ENCODE peak calls at places on chromosomes 2 and 18, in four cellular contexts. O is H7, R is right cardiac atrium, F is stomach. E is an unnamed sample.

GRCh38 chr2:224946911-224947310 is 95.4 kb downstream of the DOCK10 start:
- DNase-seq in R (no peak), O (no peak), F (no peak), E (peak; percentile 82)

GRCh38 chr18:3012306-3012919 is 531 bp downstream of the LPIN2 start:
- DNase-seq in O (peak; percentile 89), R (peak; percentile 81), F (peak; percentile 48), E (peak; percentile 57)

GRCh38 chr2:112760149-112760548 is 4.3 kb downstream of the CKAP2L start:
- DNase-seq in R (no peak), F (no peak), O (no peak), E (no peak)

GRCh38 chr2:203062126-203062525 is 47.5 kb downstream of the NBEAL1 start:
- DNase-seq in R (no peak), F (no peak), O (no peak), E (no peak)

GRCh38 chr2:73112026-73112912 is 479 bp downstream of the RAB11FIP5 start:
- DNase-seq in O (peak; percentile 77), F (peak; percentile 38), R (peak; percentile 75), E (peak; percentile 36)

GRCh38 chr2:183260527-183260926 is 136.3 kb downstream of the NUP35 start:
- DNase-seq in F (no peak), R (peak; percentile 33), O (no peak), E (no peak)

GRCh38 chr2:44938287-44939073 is 3.0 kb upstream of the SIX3 start:
- DNase-seq in F (no peak), R (no peak), O (peak; percentile 78), E (no peak)

GRCh38 chr2:214774108-214774507 is 35.4 kb downstream of the BARD1 start:
- DNase-seq in O (no peak), F (no peak), R (no peak), E (peak; percentile 13)

GRCh38 chr2:79393806-79394484 is 118.9 kb upstream of the CTNNA2 start:
- DNase-seq in F (no peak), O (peak; percentile 8), R (peak; percentile 60), E (peak; percentile 5)

GRCh38 chr2:57617327-57617726 is 429.3 kb upstream of the VRK2 start:
- DNase-seq in R (no peak), O (no peak), F (no peak), E (no peak)

GRCh38 chr2:15155959-15156574 is 405.1 kb downstream of the NBAS start:
- DNase-seq in R (no peak), O (peak; percentile 46), F (no peak), E (no peak)

GRCh38 chr2:151200277-151200676 is 61.4 kb downstream of the RBM43 start:
- DNase-seq in O (no peak), R (no peak), F (no peak), E (no peak)

GRCh38 chr2:43086451-43087221 is 139.8 kb downstream of the ZFP36L2 start:
- DNase-seq in R (peak; percentile 85), O (peak; percentile 29), F (no peak), E (peak; percentile 100)

GRCh38 chr2:197251576-197251975 is 59.0 kb downstream of the ANKRD44 start:
- DNase-seq in O (no peak), R (no peak), F (no peak), E (no peak)

GRCh38 chr2:104597942-104598341 is 256.0 kb upstream of the POU3F3 start:
- DNase-seq in O (no peak), F (no peak), R (no peak), E (no peak)

GRCh38 chr2:228458364-228458763 is 276.9 kb upstream of the SPHKAP start:
- DNase-seq in R (no peak), F (no peak), O (no peak), E (no peak)

GRCh38 chr2:5387421-5387820 is 304.8 kb upstream of the SOX11 start:
- DNase-seq in O (no peak), F (no peak), R (no peak), E (peak; percentile 53)

GRCh38 chr2:12796617-12797016 is 79.9 kb downstream of the TRIB2 start:
- DNase-seq in F (no peak), O (no peak), R (peak; percentile 81), E (no peak)

GRCh38 chr2:10977636-10978035 is 65.9 kb downstream of the KCNF1 start:
- DNase-seq in O (peak; percentile 80), R (peak; percentile 67), F (no peak), E (no peak)

GRCh38 chr2:128286011-128286721 is 32.5 kb downstream of the HS6ST1 start:
- DNase-seq in O (no peak), R (peak; percentile 49), F (no peak), E (no peak)

GRCh38 chr2:121903037-121903689 is 147.7 kb downstream of the TSN start:
- DNase-seq in F (no peak), O (peak; percentile 59), R (peak; percentile 88), E (no peak)

GRCh38 chr2:176317246-176318065 is 48.2 kb downstream of the MTX2 start:
- DNase-seq in R (no peak), F (no peak), O (no peak), E (no peak)

GRCh38 chr2:217393585-217394032 is 533.7 kb upstream of the TNP1 start:
- DNase-seq in R (peak; percentile 84), O (no peak), F (peak; percentile 42), E (peak; percentile 64)

GRCh38 chr2:23602113-23602512 is 217.1 kb downstream of the KLHL29 start:
- DNase-seq in O (no peak), R (no peak), F (no peak), E (peak; percentile 88)

GRCh38 chr2:9549420-9549819 is 6.2 kb downstream of the ADAM17 start:
- DNase-seq in O (no peak), F (no peak), R (no peak), E (no peak)
- H3K4me3 ChIP-seq in O (no peak overlapping the region), F (no peak overlapping the region), R (no peak overlapping the region), E (no peak overlapping the region)

GRCh38 chr2:3516831-3517230 is 2.5 kb downstream of the ADI1 start:
- DNase-seq in F (no peak), O (no peak), R (no peak), E (no peak)

GRCh38 chr2:3517948-3518495 is 1.3 kb downstream of the ADI1 start:
- DNase-seq in F (no peak), O (peak; percentile 19), R (no peak), E (no peak)

GRCh38 chr2:3520591-3520990 is 1.3 kb upstream of the ADI1 start:
- DNase-seq in R (no peak), O (no peak), F (no peak), E (no peak)

GRCh38 chr2:3518496-3519254 is 656 bp downstream of the ADI1 start:
- DNase-seq in F (peak; percentile 97), R (peak; percentile 99), O (peak; percentile 100), E (peak; percentile 97)

GRCh38 chr2:3519255-3520190 is at the start of gene ADI1:
- DNase-seq in F (peak; percentile 89), R (peak; percentile 96), O (peak; percentile 91), E (peak; percentile 82)
- H3K4me3 ChIP-seq in F (peak within 1 kb of the TSS; percentile 94), R (peak within 1 kb of the TSS; percentile 86), O (peak within 1 kb of the TSS; percentile 83), E (peak within 1 kb of the TSS; percentile 89)

GRCh38 chr2:64189586-64189985 is 45.4 kb upstream of the PELI1 start:
- DNase-seq in F (no peak), R (no peak), O (no peak), E (no peak)
- H3K4me3 ChIP-seq in F (no peak overlapping the region), R (no peak overlapping the region), O (no peak overlapping the region), E (no peak overlapping the region)

GRCh38 chr18:35418610-35419009 is 41.5 kb upstream of the ZNF396 start:
- DNase-seq in R (no peak), O (no peak), F (no peak), E (no peak)
- H3K4me3 ChIP-seq in R (no peak overlapping the region), O (no peak overlapping the region), F (no peak overlapping the region), E (no peak overlapping the region)

GRCh38 chr2:86414996-86415395 is 26.2 kb upstream of the KDM3A start:
- DNase-seq in R (no peak), F (no peak), O (no peak), E (no peak)
- H3K4me3 ChIP-seq in R (no peak overlapping the region), F (no peak overlapping the region), O (no peak overlapping the region), E (no peak overlapping the region)